ENCODE peak calls at places on chromosomes 5 and 9, in nine cellular contexts. N is uterus; U is activated naive CD4-positive, alpha-beta T cell; G is activated T-cell treated with anti-CD3 and anti-CD28 coated beads, Interleukin-2, amount 50 U/mL, for 4 hours; J is hypothalamus; R is CD8-positive, alpha-beta T cell; Y is effector memory CD4-positive, alpha-beta T cell; S is activated CD4-positive, alpha-beta T cell treated with anti-CD3 and anti-CD28 coated beads, Interleukin-2, amount 50 U/mL, for 1 hour; V is activated CD8-positive, alpha-beta memory T cell treated with anti-CD3 and anti-CD28 coated beads for 24 hours. T is an unnamed sample.

GRCh38 chr5:10849278-10849677 is 88.2 kb upstream of the DAP start:
- DNase-seq in N (no peak), U (no peak), G (no peak), J (no peak), R (no peak), Y (no peak), S (no peak), V (no peak), T (no peak)

GRCh38 chr5:154541553-154541952 is 63.5 kb upstream of the HAND1 start:
- DNase-seq in N (no peak), U (no peak), G (no peak), J (no peak), R (no peak), Y (no peak), S (no peak), V (no peak), T (no peak)

GRCh38 chr5:54311178-54311811 is 922 bp upstream of the ARL15 start:
- DNase-seq in N (no peak), U (no peak), G (no peak), J (peak), R (no peak), Y (peak), S (no peak), V (no peak), T (no peak)

GRCh38 chr9:74610523-74611061 is 113.5 kb downstream of the RORB start:
- DNase-seq in N (no peak), U (no peak), G (no peak), J (no peak), R (no peak), Y (no peak), S (no peak), V (no peak), T (no peak)

GRCh38 chr9:130770679-130771442 is 64.2 kb upstream of the ABL1 start:
- DNase-seq in N (no peak), U (no peak), G (no peak), J (peak), R (no peak), Y (no peak), S (no peak), V (no peak), T (no peak)

GRCh38 chr5:147084702-147085101 is 150.1 kb upstream of the STK32A start:
- DNase-seq in N (no peak), U (no peak), G (no peak), J (peak), R (no peak), Y (no peak), S (no peak), V (no peak), T (no peak)

GRCh38 chr5:14407746-14408175 is 173.8 kb upstream of the OTULINL start:
- DNase-seq in N (no peak), U (no peak), G (no peak), J (no peak), R (no peak), Y (no peak), S (no peak), V (no peak), T (no peak)

GRCh38 chr5:30479104-30479503 is 714.4 kb upstream of the CDH6 start:
- DNase-seq in N (no peak), U (no peak), G (no peak), J (no peak), R (no peak), Y (no peak), S (no peak), V (no peak), T (no peak)

GRCh38 chr9:130835441-130836298 is 616 bp downstream of the ABL1 start:
- DNase-seq in N (no peak), U (no peak), G (peak), J (peak), R (no peak), Y (no peak), S (peak), V (peak), T (peak)

GRCh38 chr9:3863114-3863528 is 337.3 kb upstream of the RFX3 start:
- DNase-seq in N (peak), U (no peak), G (no peak), J (peak), R (no peak), Y (no peak), S (no peak), V (no peak), T (no peak)

GRCh38 chr9:4537581-4537980 is 47.3 kb downstream of the SLC1A1 start:
- DNase-seq in N (no peak), U (no peak), G (no peak), J (no peak), R (no peak), Y (no peak), S (no peak), V (no peak), T (no peak)